ENCODE peak calls at places on chromosome 1, in seven cellular contexts. K, I, J, B, L, C and Y are unnamed samples.

GRCh38 chr1:116878804-116879477 is 30.8 kb upstream of the PTGFRN start:
- DNase-seq in K (peak; percentile 3), I (no peak), J (peak; percentile 48), B (peak; percentile 18), L (peak; percentile 92), C (peak; percentile 47), Y (no peak)

GRCh38 chr1:234226106-234226818 is 147.0 kb upstream of the COA6 start:
- DNase-seq in K (no peak), I (no peak), J (no peak), B (no peak), L (no peak), C (no peak), Y (no peak)

GRCh38 chr1:30900931-30901560 is 7.5 kb downstream of the SDC3 start:
- DNase-seq in K (no peak), I (no peak), J (no peak), B (no peak), L (no peak), C (no peak), Y (no peak)

GRCh38 chr1:209428241-209428921 is 155.1 kb upstream of the CAMK1G start:
- DNase-seq in K (no peak), I (no peak), J (no peak), B (no peak), L (no peak), C (no peak), Y (no peak)

GRCh38 chr1:206809504-206810084 is 37.3 kb upstream of the IL10 start:
- DNase-seq in K (no peak), I (no peak), J (no peak), B (peak; percentile 23), L (peak; percentile 12), C (no peak), Y (no peak)

GRCh38 chr1:28176492-28177470 is at the start of gene PTAFR:
- DNase-seq in K (no peak), I (no peak), J (no peak), B (no peak), L (no peak), C (no peak), Y (no peak)

GRCh38 chr1:101540161-101540560 is 303.3 kb downstream of the S1PR1 start:
- DNase-seq in K (no peak), I (no peak), J (no peak), B (no peak), L (no peak), C (no peak), Y (no peak)

GRCh38 chr1:246779561-246780175 is 55.5 kb downstream of the SCCPDH start:
- DNase-seq in K (no peak), I (no peak), J (no peak), B (no peak), L (no peak), C (no peak), Y (no peak)

GRCh38 chr1:107019166-107019565 is 37.3 kb upstream of the PRMT6 start:
- DNase-seq in K (no peak), I (no peak), J (no peak), B (no peak), L (no peak), C (no peak), Y (no peak)

GRCh38 chr1:228166170-228166936 is 749 bp downstream of the IBA57 start:
- DNase-seq in K (peak; percentile 68), I (peak; percentile 19), J (no peak), B (peak; percentile 71), L (peak; percentile 92), C (peak; percentile 62), Y (no peak)

GRCh38 chr1:223670458-223671159 is 5.1 kb upstream of the CAPN8 start:
- DNase-seq in K (no peak), I (no peak), J (no peak), B (peak; percentile 36), L (peak; percentile 45), C (peak; percentile 62), Y (no peak)

GRCh38 chr1:52756020-52756419 is 29.8 kb downstream of the ZYG11B start:
- DNase-seq in K (no peak), I (no peak), J (no peak), B (no peak), L (no peak), C (no peak), Y (no peak)

GRCh38 chr1:103180660-103181059 is 72.3 kb upstream of the COL11A1 start:
- DNase-seq in K (no peak), I (no peak), J (no peak), B (no peak), L (no peak), C (no peak), Y (no peak)

GRCh38 chr1:6503884-6504602 is 12.6 kb upstream of the PLEKHG5 start:
- DNase-seq in K (no peak), I (no peak), J (no peak), B (no peak), L (no peak), C (no peak), Y (no peak)

GRCh38 chr1:145962157-145963102 is 1.9 kb downstream of the ANKRD34A start:
- DNase-seq in K (peak; percentile 77), I (no peak), J (peak; percentile 68), B (no peak), L (no peak), C (peak; percentile 83), Y (no peak)

GRCh38 chr1:202987922-202988583 is 19.1 kb upstream of the TMEM183A start:
- DNase-seq in K (no peak), I (no peak), J (no peak), B (no peak), L (no peak), C (no peak), Y (no peak)

GRCh38 chr1:228490120-228491078 is 3.2 kb downstream of the RNF187 start:
- DNase-seq in K (no peak), I (no peak), J (no peak), B (peak; percentile 6), L (peak; percentile 93), C (no peak), Y (no peak)

GRCh38 chr1:241411776-241412338 is 54.9 kb upstream of the RGS7 start:
- DNase-seq in K (no peak), I (no peak), J (no peak), B (no peak), L (no peak), C (no peak), Y (no peak)

GRCh38 chr1:68175621-68176398 is 56.5 kb downstream of the WLS start:
- DNase-seq in K (no peak), I (no peak), J (no peak), B (no peak), L (no peak), C (no peak), Y (no peak)

GRCh38 chr1:154501423-154502065 is 475 bp upstream of the TDRD10 start:
- DNase-seq in K (no peak), I (no peak), J (peak; percentile 75), B (no peak), L (no peak), C (no peak), Y (no peak)

GRCh38 chr1:150895618-150896017 is 8.7 kb downstream of the CTXND2 start:
- DNase-seq in K (no peak), I (no peak), J (no peak), B (peak; percentile 58), L (peak; percentile 41), C (no peak), Y (no peak)

GRCh38 chr1:120179420-120180348 is 3.4 kb upstream of the SEC22B start:
- DNase-seq in K (no peak), I (no peak), J (peak; percentile 41), B (no peak), L (no peak), C (no peak), Y (no peak)

GRCh38 chr1:20603473-20604464 is 14.9 kb downstream of the CDA start:
- DNase-seq in K (no peak), I (no peak), J (no peak), B (no peak), L (no peak), C (no peak), Y (no peak)

GRCh38 chr1:187001198-187001904 is 172.6 kb downstream of the PLA2G4A start:
- DNase-seq in K (peak; percentile 30), I (no peak), J (no peak), B (no peak), L (no peak), C (no peak), Y (no peak)

GRCh38 chr1:145997156-145998023 is 1.0 kb upstream of the TXNIP start:
- DNase-seq in K (no peak), I (no peak), J (peak; percentile 54), B (no peak), L (peak; percentile 66), C (no peak), Y (peak; percentile 29)

GRCh38 chr1:112396668-112397025 is 633 bp downstream of the CTTNBP2NL start:
- DNase-seq in K (no peak), I (no peak), J (no peak), B (no peak), L (no peak), C (no peak), Y (no peak)

GRCh38 chr1:71232786-71233185 is 152.0 kb upstream of the ZRANB2 start:
- DNase-seq in K (no peak), I (no peak), J (no peak), B (no peak), L (no peak), C (no peak), Y (no peak)

GRCh38 chr1:19794583-19794982 is 5.1 kb downstream of the TMCO4 start:
- DNase-seq in K (no peak), I (no peak), J (no peak), B (no peak), L (no peak), C (no peak), Y (no peak)

GRCh38 chr1:150321826-150322166 is 463 bp downstream of the PRPF3 start:
- DNase-seq in K (no peak), I (no peak), J (no peak), B (no peak), L (no peak), C (no peak), Y (no peak)

GRCh38 chr1:177569476-177569875 is 398.7 kb downstream of the BRINP2 start:
- DNase-seq in K (no peak), I (no peak), J (no peak), B (no peak), L (no peak), C (no peak), Y (no peak)

GRCh38 chr1:39149509-39149908 is 55.0 kb upstream of the MACF1 start:
- DNase-seq in K (no peak), I (no peak), J (no peak), B (no peak), L (no peak), C (no peak), Y (no peak)

GRCh38 chr1:12617901-12618660 is at the start of gene DHRS3:
- DNase-seq in K (peak; percentile 81), I (peak; percentile 46), J (peak; percentile 86), B (peak; percentile 61), L (peak; percentile 94), C (peak; percentile 90), Y (peak; percentile 37)

GRCh38 chr1:185787238-185787637 is 53.0 kb downstream of the HMCN1 start:
- DNase-seq in K (no peak), I (no peak), J (no peak), B (no peak), L (no peak), C (no peak), Y (no peak)

GRCh38 chr1:220894924-220895256 is 15.6 kb downstream of the HLX start:
- DNase-seq in K (no peak), I (no peak), J (no peak), B (no peak), L (no peak), C (no peak), Y (no peak)

GRCh38 chr1:211148371-211148770 is 14.4 kb upstream of the KCNH1 start:
- DNase-seq in K (no peak), I (no peak), J (no peak), B (no peak), L (no peak), C (no peak), Y (no peak)

GRCh38 chr1:6859415-6860343 is 74.4 kb downstream of the CAMTA1 start:
- DNase-seq in K (no peak), I (no peak), J (no peak), B (peak; percentile 73), L (peak; percentile 45), C (no peak), Y (no peak)

GRCh38 chr1:214548988-214549387 is 2.4 kb downstream of the PTPN14 start:
- DNase-seq in K (no peak), I (no peak), J (peak; percentile 46), B (no peak), L (peak; percentile 12), C (no peak), Y (no peak)

GRCh38 chr1:32353431-32353830 is 8.9 kb downstream of the FAM229A start:
- DNase-seq in K (no peak), I (no peak), J (peak; percentile 52), B (no peak), L (no peak), C (no peak), Y (no peak)